ENCODE peak calls at places on chromosomes 4 and X, in seven cellular contexts. C is right cardiac atrium, M is Peyer's patch, T is tibial nerve, K is esophagus squamous epithelium, P is body of pancreas, V is ovary. B is an unnamed sample.

GRCh38 chr4:185426960-185427688 is 1.4 kb upstream of the UFSP2 start:
- DNase-seq in C (no peak), M (no peak), T (no peak), K (no peak), P (no peak), V (no peak), B (no peak)

GRCh38 chr4:92172203-92172602 is 131.6 kb upstream of the GRID2 start:
- DNase-seq in C (no peak), M (no peak), T (no peak), K (no peak), P (no peak), V (no peak), B (no peak)

GRCh38 chr4:3062466-3062865 is 11.9 kb downstream of the HTT-AS start:
- DNase-seq in C (no peak), M (no peak), T (no peak), K (no peak), P (no peak), V (no peak), B (no peak)

GRCh38 chrX:109920868-109921267 is 82.0 kb upstream of the TMEM164 start:
- DNase-seq in C (no peak), M (no peak), T (no peak), K (no peak), P (no peak), V (no peak), B (no peak)

GRCh38 chrX:103817502-103817901 is 14.6 kb downstream of the RAB9B start:
- DNase-seq in C (no peak), M (no peak), T (peak; percentile 74), K (no peak), P (no peak), V (no peak), B (no peak)

GRCh38 chrX:41491267-41492004 is 44.3 kb downstream of the NYX start:
- DNase-seq in C (no peak), M (no peak), T (no peak), K (no peak), P (no peak), V (no peak), B (no peak)

GRCh38 chr4:7529368-7529923 is 94.7 kb upstream of the PSAPL1 start:
- DNase-seq in C (no peak), M (no peak), T (no peak), K (no peak), P (no peak), V (no peak), B (no peak)

GRCh38 chr4:173337463-173337862 is 3.3 kb upstream of the HMGB2 start:
- DNase-seq in C (no peak), M (no peak), T (no peak), K (no peak), P (no peak), V (no peak), B (no peak)

GRCh38 chr4:41363384-41363981 is 106.8 kb downstream of the UCHL1 start:
- DNase-seq in C (peak; percentile 53), M (no peak), T (no peak), K (no peak), P (no peak), V (no peak), B (peak; percentile 66)

GRCh38 chr4:48854982-48855381 is 24.1 kb downstream of the OCIAD1 start:
- DNase-seq in C (no peak), M (no peak), T (no peak), K (no peak), P (no peak), V (no peak), B (no peak)

GRCh38 chr4:94803181-94803580 is 45.4 kb downstream of the BMPR1B start:
- DNase-seq in C (no peak), M (no peak), T (no peak), K (no peak), P (no peak), V (no peak), B (no peak)

GRCh38 chrX:23387826-23388225 is 53.2 kb downstream of the PTCHD1 start:
- DNase-seq in C (no peak), M (no peak), T (no peak), K (no peak), P (no peak), V (no peak), B (no peak)

GRCh38 chrX:24243692-24244091 is 70.2 kb downstream of the SUPT20HL2 start:
- DNase-seq in C (no peak), M (no peak), T (no peak), K (no peak), P (no peak), V (no peak), B (no peak)

GRCh38 chr4:123478859-123479345 is 82.3 kb downstream of the SPRY1 start:
- DNase-seq in C (no peak), M (peak; percentile 49), T (no peak), K (no peak), P (peak; percentile 34), V (no peak), B (no peak)

GRCh38 chr4:53784112-53784511 is 192.8 kb upstream of the LNX1 start:
- DNase-seq in C (no peak), M (no peak), T (no peak), K (no peak), P (no peak), V (no peak), B (no peak)

GRCh38 chr4:32010221-32010620 is 1290.1 kb downstream of the PCDH7 start:
- DNase-seq in C (no peak), M (no peak), T (no peak), K (no peak), P (no peak), V (no peak), B (no peak)

GRCh38 chr4:111234939-111235338 is 612.1 kb upstream of the PITX2 start:
- DNase-seq in C (no peak), M (no peak), T (no peak), K (no peak), P (no peak), V (no peak), B (no peak)

GRCh38 chr4:138238521-138239292 is 3.4 kb downstream of the SLC7A11 start:
- DNase-seq in C (no peak), M (no peak), T (no peak), K (no peak), P (no peak), V (no peak), B (no peak)
- H3K4me3 ChIP-seq in C (no peak overlapping the region), M (no peak overlapping the region), T (no peak overlapping the region), K (no peak overlapping the region), P (no peak overlapping the region), V (no peak overlapping the region), B (no peak overlapping the region)

DNA sequence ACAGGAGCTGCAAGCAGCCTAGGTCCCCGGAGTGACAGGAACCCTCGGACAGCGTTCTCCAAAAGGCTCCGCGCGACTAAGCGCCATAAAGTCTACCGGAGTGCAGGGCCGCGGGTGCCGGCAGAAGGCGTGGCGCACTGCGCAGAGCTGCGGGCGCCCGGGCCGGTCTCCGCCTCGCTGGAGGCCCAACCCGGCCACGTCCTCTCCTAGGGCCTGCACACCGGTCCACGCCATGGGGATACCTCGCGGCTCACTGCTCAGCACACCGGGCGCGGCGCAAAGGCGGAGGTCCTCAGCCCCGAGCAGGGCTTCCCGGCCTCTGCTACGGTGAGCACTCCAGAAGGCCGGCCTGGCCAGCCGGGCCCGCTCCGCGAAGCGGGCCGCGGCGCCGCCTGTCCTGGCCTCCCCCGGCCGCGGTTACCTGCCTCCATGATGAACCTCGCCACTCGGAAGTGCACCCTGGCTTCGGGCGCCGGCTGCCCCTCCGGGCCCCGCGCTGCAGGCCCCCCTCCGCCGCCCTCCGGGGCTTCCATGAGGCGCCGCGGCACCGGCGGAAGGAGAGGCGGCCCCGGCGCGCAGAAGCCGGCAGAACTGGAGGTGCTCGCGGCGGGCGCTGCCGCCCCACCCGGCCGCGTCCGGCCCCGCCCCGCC is at the start of gene CCNQ:
- DNase-seq in C (no peak), M (peak; percentile 54), T (no peak), K (no peak), P (peak; percentile 15), V (no peak), B (peak; percentile 64)
- H3K27ac ChIP-seq in C (peak within 1 kb of the TSS; percentile 89), M (peak within 1 kb of the TSS; percentile 78), T (peak within 1 kb of the TSS; percentile 70), K (peak within 1 kb of the TSS; percentile 75), P (peak within 1 kb of the TSS; percentile 79), V (no peak within 1 kb of the TSS), B (peak within 1 kb of the TSS; percentile 79)

GRCh38 chr4:101420661-101421060 is 73.3 kb upstream of the PPP3CA start:
- DNase-seq in C (no peak), M (no peak), T (no peak), K (no peak), P (no peak), V (no peak), B (no peak)
- H3K4me3 ChIP-seq in C (no peak overlapping the region), M (no peak overlapping the region), T (no peak overlapping the region), K (no peak overlapping the region), P (no peak overlapping the region), V (no peak overlapping the region), B (no peak overlapping the region)

GRCh38 chrX:125170459-125170858 is 149.2 kb upstream of the TEX13C start:
- DNase-seq in C (no peak), M (no peak), T (no peak), K (no peak), P (no peak), V (no peak), B (no peak)
- H3K27ac ChIP-seq in C (no peak overlapping the region), M (no peak overlapping the region), T (no peak overlapping the region), K (no peak overlapping the region), P (no peak overlapping the region), V (no peak overlapping the region), B (no peak overlapping the region)